ENCODE peak calls at places on chromosomes 12 and 14, in five cellular contexts. E is transverse colon, O is fibroblast of the aortic adventitia, X is foreskin fibroblast, W is MM.1S. Q is an unnamed sample.

GRCh38 chr14:57189070-57189469 is 79.6 kb downstream of the EXOC5 start:
- DNase-seq in E (no peak), O (peak; percentile 26), X (no peak), W (no peak), Q (no peak)

GRCh38 chr12:131755305-131756113 is 44.6 kb downstream of the SFSWAP start:
- DNase-seq in E (no peak), O (peak; percentile 10), X (no peak), W (no peak), Q (peak; percentile 53)

GRCh38 chr14:71713061-71713850 is 219.0 kb upstream of the RGS6 start:
- DNase-seq in E (no peak), O (peak; percentile 36), X (no peak), W (no peak), Q (no peak)

GRCh38 chr12:57543666-57544065 is 3.3 kb downstream of the DCTN2 start:
- DNase-seq in E (no peak), O (no peak), X (no peak), W (no peak), Q (no peak)

GRCh38 chr14:75634848-75635247 is 25.8 kb downstream of the ERG28 start:
- DNase-seq in E (no peak), O (no peak), X (no peak), W (no peak), Q (no peak)

GRCh38 chr12:104788848-104789271 is 169.2 kb downstream of the SLC41A2 start:
- DNase-seq in E (no peak), O (no peak), X (no peak), W (no peak), Q (no peak)

GRCh38 chr12:97899529-97899928 is 436.9 kb downstream of the RMST start:
- DNase-seq in E (no peak), O (no peak), X (no peak), W (peak; percentile 52), Q (no peak)

GRCh38 chr12:112153181-112153899 is 28.0 kb downstream of the TRAFD1 start:
- DNase-seq in E (no peak), O (no peak), X (no peak), W (no peak), Q (no peak)

GRCh38 chr14:75640876-75641275 is 19.8 kb downstream of the ERG28 start:
- DNase-seq in E (no peak), O (no peak), X (no peak), W (no peak), Q (no peak)

GRCh38 chr12:113208041-113208934 is 13.0 kb upstream of the TPCN1 start:
- DNase-seq in E (peak; percentile 67), O (no peak), X (peak; percentile 82), W (peak; percentile 87), Q (peak; percentile 84)

GRCh38 chr12:27243804-27244679 is at the start of gene STK38L:
- DNase-seq in E (peak; percentile 99), O (peak; percentile 95), X (peak; percentile 94), W (peak; percentile 98), Q (peak; percentile 95)
- TF ChIP-seq CTCF in E (no peak), O (peak; percentile 17), X (peak; percentile 35), W (peak; percentile 35), Q (peak; percentile 18)

GRCh38 chr14:77023001-77023996 is 5.2 kb downstream of the IRF2BPL start:
- DNase-seq in E (peak; percentile 63), O (peak; percentile 55), X (no peak), W (no peak), Q (no peak)
- TF ChIP-seq CTCF in E (peak; percentile 26), O (peak; percentile 48), X (peak; percentile 24), W (peak; percentile 10), Q (no peak)

DNA sequence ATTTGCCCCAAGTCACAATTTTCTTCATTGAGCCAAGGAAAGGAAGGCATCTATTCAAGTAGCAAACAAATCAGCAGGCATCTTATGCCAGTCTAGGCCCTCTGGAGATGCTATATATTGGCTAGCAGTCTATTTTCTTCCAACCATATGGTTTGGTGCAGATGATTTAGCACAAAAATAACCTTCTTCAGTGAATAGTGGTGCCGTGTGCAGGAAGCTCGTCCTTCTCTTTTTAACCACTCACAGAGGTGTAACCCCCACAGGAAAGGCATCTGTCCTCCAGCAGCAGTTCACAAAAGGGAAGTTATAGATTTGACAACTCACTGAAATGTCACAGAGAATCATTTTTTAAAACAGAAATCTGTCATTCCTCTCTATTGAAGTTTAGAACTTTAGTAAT is 445.7 kb upstream of the SYT1 start:
- DNase-seq in E (no peak), O (no peak), X (no peak), W (peak; percentile 76), Q (no peak)
- TF ChIP-seq CTCF in E (no peak), O (no peak), X (no peak), W (no peak), Q (no peak)

GRCh38 chr14:94354638-94355185 is 31.6 kb upstream of the SERPINA6 start:
- DNase-seq in E (no peak), O (no peak), X (no peak), W (no peak), Q (peak; percentile 14)

GRCh38 chr14:94356379-94357056 is 31.9 kb downstream of the SERPINA1 start:
- DNase-seq in E (no peak), O (no peak), X (no peak), W (no peak), Q (no peak)

GRCh38 chr14:94360945-94361565 is 27.3 kb downstream of the SERPINA1 start:
- DNase-seq in E (no peak), O (no peak), X (no peak), W (no peak), Q (no peak)

GRCh38 chr14:94357166-94357565 is 31.2 kb downstream of the SERPINA1 start:
- DNase-seq in E (no peak), O (no peak), X (no peak), W (no peak), Q (no peak)

GRCh38 chr14:94355191-94355794 is 32.2 kb upstream of the SERPINA6 start:
- DNase-seq in E (peak; percentile 30), O (peak; percentile 72), X (peak; percentile 46), W (no peak), Q (peak; percentile 13)
- TF ChIP-seq CTCF in E (peak; percentile 21), O (peak; percentile 75), X (peak; percentile 52), W (no peak), Q (no peak)

DNA sequence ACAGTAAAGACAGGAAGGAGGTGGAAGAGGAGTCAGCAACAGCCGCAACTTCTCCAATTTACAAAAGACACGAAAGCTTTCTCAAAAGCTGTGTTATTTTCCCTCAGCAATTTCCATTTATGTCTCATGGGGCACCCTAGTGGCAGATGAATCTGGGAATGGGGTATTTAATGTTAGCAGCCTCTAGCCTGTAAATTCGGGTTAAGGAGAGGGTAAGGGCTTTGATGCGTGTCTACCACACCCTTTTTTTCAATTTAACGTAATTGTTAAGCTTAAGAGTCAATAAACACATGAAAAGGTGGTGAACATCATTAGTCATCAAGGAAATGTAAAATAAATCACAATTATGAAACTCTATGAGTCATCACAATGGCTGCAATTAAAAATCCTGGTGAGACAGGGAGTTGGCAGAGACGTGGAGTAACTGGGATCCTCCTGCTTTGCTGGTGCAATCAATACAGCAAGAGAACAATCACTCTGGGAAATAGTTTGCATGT is 986.4 kb downstream of the AACS start:
- DNase-seq in E (no peak), O (peak; percentile 95), X (peak; percentile 16), W (no peak), Q (no peak)
- TF ChIP-seq CTCF in E (no peak), O (peak; percentile 45), X (no peak), W (no peak), Q (no peak)

GRCh38 chr14:69629225-69630127 is 18.1 kb downstream of the SUSD6 start:
- DNase-seq in E (no peak), O (no peak), X (no peak), W (peak; percentile 27), Q (peak; percentile 44)
- TF ChIP-seq CTCF in E (no peak), O (no peak), X (no peak), W (no peak), Q (no peak)

GRCh38 chr12:16950041-16950677 is 344.2 kb upstream of the LMO3 start:
- DNase-seq in E (no peak), O (no peak), X (no peak), W (no peak), Q (no peak)
- TF ChIP-seq CTCF in E (no peak), O (no peak), X (no peak), W (no peak), Q (no peak)

GRCh38 chr14:100078997-100079561 is 13.9 kb downstream of the EVL start:
- DNase-seq in E (peak; percentile 62), O (peak; percentile 57), X (peak; percentile 23), W (peak; percentile 14), Q (peak; percentile 39)
- TF ChIP-seq CTCF in E (no peak), O (no peak), X (no peak), W (no peak), Q (peak; percentile 2)

GRCh38 chr12:130555628-130556485 is 160.2 kb downstream of the RIMBP2 start:
- DNase-seq in E (no peak), O (no peak), X (no peak), W (no peak), Q (no peak)
- TF ChIP-seq CTCF in E (no peak), O (no peak), X (no peak), W (no peak), Q (no peak)

DNA sequence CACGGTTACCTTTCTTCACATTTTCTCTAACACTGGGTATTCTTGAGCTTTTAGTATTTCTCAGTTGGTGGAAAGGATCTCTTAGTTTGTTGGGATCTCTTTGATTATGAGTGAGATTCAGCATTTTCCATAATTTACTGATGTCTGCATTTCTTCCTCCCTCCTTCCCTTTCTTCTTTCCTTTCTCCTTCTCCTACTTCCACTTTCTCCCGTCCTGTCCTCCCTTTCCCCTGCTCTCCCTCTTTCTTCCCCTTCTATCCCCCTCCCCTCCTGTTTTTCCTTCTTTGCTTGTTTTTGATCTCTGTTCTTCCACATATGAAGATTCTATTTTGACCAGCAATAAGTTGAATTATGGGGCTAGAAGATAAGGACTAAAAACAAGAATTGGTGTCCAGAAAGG is 66.9 kb downstream of the FUT8 start:
- DNase-seq in E (no peak), O (no peak), X (no peak), W (no peak), Q (no peak)
- TF ChIP-seq CTCF in E (no peak), O (no peak), X (no peak), W (no peak), Q (no peak)